ENCODE peak calls at places on chromosomes 11 and 22, in six cellular contexts. One of them, this sample, is unnamed.

GRCh38 chr11:87453531-87454089 is 415.9 kb downstream of the TMEM135 start:
- DNase-seq in H1: no peak
- DNase-seq in SK-N-SH: no peak
- DNase-seq in HCT116: no peak
- DNase-seq in A549: no peak
- DNase-seq in IMR-90: no peak
- DNase-seq in this sample: no peak

GRCh38 chr11:18115360-18116127 is 9.7 kb upstream of the SAAL1 start:
- DNase-seq in A549: peak; percentile 75
- DNase-seq in HCT116: peak; percentile 76
- DNase-seq in SK-N-SH: peak; percentile 85
- DNase-seq in H1: peak; percentile 84
- DNase-seq in IMR-90: peak; percentile 55
- DNase-seq in this sample: peak; percentile 75

GRCh38 chr11:12535321-12535720 is 138.9 kb upstream of the TEAD1 start:
- DNase-seq in HCT116: no peak
- DNase-seq in H1: no peak
- DNase-seq in SK-N-SH: no peak
- DNase-seq in A549: no peak
- DNase-seq in IMR-90: no peak
- DNase-seq in this sample: no peak

GRCh38 chr11:73452726-73453125 is 76.5 kb downstream of the RELT start:
- DNase-seq in IMR-90: no peak
- DNase-seq in HCT116: no peak
- DNase-seq in A549: no peak
- DNase-seq in H1: no peak
- DNase-seq in SK-N-SH: no peak
- DNase-seq in this sample: no peak

GRCh38 chr22:31923761-31924160 is 20.6 kb upstream of the YWHAH start:
- DNase-seq in SK-N-SH: no peak
- DNase-seq in A549: no peak
- DNase-seq in HCT116: no peak
- DNase-seq in H1: no peak
- DNase-seq in IMR-90: no peak
- DNase-seq in this sample: no peak

GRCh38 chr11:17229481-17230152 is 21.8 kb upstream of the PIK3C2A start:
- DNase-seq in IMR-90: no peak
- DNase-seq in HCT116: no peak
- DNase-seq in A549: no peak
- DNase-seq in H1: no peak
- DNase-seq in SK-N-SH: no peak
- DNase-seq in this sample: no peak

GRCh38 chr11:89736566-89736965 is 26.5 kb downstream of the TRIM77 start:
- DNase-seq in IMR-90: no peak
- DNase-seq in SK-N-SH: no peak
- DNase-seq in H1: no peak
- DNase-seq in HCT116: no peak
- DNase-seq in A549: no peak
- DNase-seq in this sample: no peak

GRCh38 chr11:34184505-34185015 is 79.1 kb downstream of the NAT10 start:
- DNase-seq in H1: no peak
- DNase-seq in SK-N-SH: no peak
- DNase-seq in IMR-90: no peak
- DNase-seq in HCT116: no peak
- DNase-seq in A549: no peak
- DNase-seq in this sample: no peak

GRCh38 chr11:65576867-65577755 is 1.3 kb downstream of the EHBP1L1 start:
- DNase-seq in A549: peak; percentile 94
- DNase-seq in SK-N-SH: no peak
- DNase-seq in H1: no peak
- DNase-seq in HCT116: no peak
- DNase-seq in IMR-90: peak; percentile 43
- DNase-seq in this sample: peak; percentile 49

GRCh38 chr22:29370556-29370955 is 17.8 kb downstream of the AP1B1 start:
- DNase-seq in A549: no peak
- DNase-seq in SK-N-SH: no peak
- DNase-seq in H1: peak; percentile 49
- DNase-seq in HCT116: no peak
- DNase-seq in IMR-90: no peak
- DNase-seq in this sample: no peak

GRCh38 chr11:2522636-2523255 is 77.9 kb downstream of the KCNQ1 start:
- DNase-seq in SK-N-SH: peak; percentile 30
- DNase-seq in H1: peak; percentile 42
- DNase-seq in HCT116: no peak
- DNase-seq in A549: no peak
- DNase-seq in IMR-90: no peak
- DNase-seq in this sample: no peak

GRCh38 chr11:70077411-70078094 is 564 bp upstream of the ANO1 start:
- DNase-seq in IMR-90: no peak
- DNase-seq in HCT116: no peak
- DNase-seq in H1: peak; percentile 57
- DNase-seq in A549: no peak
- DNase-seq in SK-N-SH: no peak
- DNase-seq in this sample: no peak

GRCh38 chr11:131674051-131674755 is 303.8 kb downstream of the NTM start:
- DNase-seq in H1: peak; percentile 96
- DNase-seq in A549: peak; percentile 31
- DNase-seq in SK-N-SH: peak; percentile 80
- DNase-seq in IMR-90: peak; percentile 86
- DNase-seq in HCT116: peak; percentile 3
- DNase-seq in this sample: peak; percentile 21

GRCh38 chr11:15157181-15157580 is 42.5 kb downstream of the INSC start:
- DNase-seq in SK-N-SH: no peak
- DNase-seq in H1: no peak
- DNase-seq in A549: no peak
- DNase-seq in HCT116: no peak
- DNase-seq in IMR-90: peak; percentile 93
- DNase-seq in this sample: no peak

GRCh38 chr22:24402460-24403192 is 24.8 kb upstream of the ADORA2A start:
- DNase-seq in A549: peak; percentile 60
- DNase-seq in SK-N-SH: peak; percentile 75
- DNase-seq in HCT116: peak; percentile 82
- DNase-seq in IMR-90: peak; percentile 94
- DNase-seq in H1: no peak
- DNase-seq in this sample: peak; percentile 24

GRCh38 chr22:49107961-49108530 is 719.6 kb downstream of the BRD1 start:
- DNase-seq in A549: no peak
- DNase-seq in H1: no peak
- DNase-seq in IMR-90: no peak
- DNase-seq in SK-N-SH: no peak
- DNase-seq in HCT116: no peak
- DNase-seq in this sample: no peak

GRCh38 chr22:42889290-42889689 is 32.2 kb upstream of the ARFGAP3 start:
- DNase-seq in SK-N-SH: no peak
- DNase-seq in H1: no peak
- DNase-seq in A549: no peak
- DNase-seq in HCT116: no peak
- DNase-seq in IMR-90: no peak
- DNase-seq in this sample: no peak

GRCh38 chr11:64844330-64845124 is at the start of gene CDC42BPG:
- DNase-seq in IMR-90: peak; percentile 46
- DNase-seq in HCT116: peak; percentile 57
- DNase-seq in SK-N-SH: peak; percentile 93
- DNase-seq in A549: peak; percentile 87
- DNase-seq in H1: peak; percentile 90
- DNase-seq in this sample: peak; percentile 27

GRCh38 chr11:68295940-68296339 is 16.5 kb upstream of the LRP5 start:
- DNase-seq in H1: no peak
- DNase-seq in HCT116: no peak
- DNase-seq in SK-N-SH: no peak
- DNase-seq in IMR-90: no peak
- DNase-seq in A549: no peak
- DNase-seq in this sample: no peak

GRCh38 chr11:58963551-58964075 is 24.3 kb downstream of the GLYATL1 start:
- DNase-seq in SK-N-SH: peak; percentile 15
- DNase-seq in A549: no peak
- DNase-seq in H1: peak; percentile 80
- DNase-seq in HCT116: no peak
- DNase-seq in IMR-90: peak; percentile 59
- DNase-seq in this sample: no peak

GRCh38 chr11:96741068-96741467 is 351.3 kb downstream of the JRKL start:
- DNase-seq in SK-N-SH: no peak
- DNase-seq in HCT116: no peak
- DNase-seq in H1: no peak
- DNase-seq in A549: no peak
- DNase-seq in IMR-90: peak; percentile 22
- DNase-seq in this sample: no peak

GRCh38 chr11:79439893-79440450 is 858 bp downstream of the TENM4 start:
- DNase-seq in IMR-90: no peak
- DNase-seq in A549: no peak
- DNase-seq in H1: peak; percentile 82
- DNase-seq in HCT116: no peak
- DNase-seq in SK-N-SH: peak; percentile 76
- DNase-seq in this sample: no peak

GRCh38 chr11:72240461-72241289 is 3.3 kb downstream of the PHOX2A start:
- DNase-seq in H1: peak; percentile 68
- DNase-seq in SK-N-SH: no peak
- DNase-seq in HCT116: no peak
- DNase-seq in A549: no peak
- DNase-seq in IMR-90: no peak
- DNase-seq in this sample: no peak

GRCh38 chr22:17913705-17914282 is 110.6 kb downstream of the MICAL3 start:
- DNase-seq in SK-N-SH: no peak
- DNase-seq in H1: no peak
- DNase-seq in A549: no peak
- DNase-seq in HCT116: no peak
- DNase-seq in IMR-90: peak; percentile 58
- DNase-seq in this sample: no peak

GRCh38 chr11:72446929-72447753 is 12.8 kb upstream of the CLPB start:
- DNase-seq in SK-N-SH: peak; percentile 72
- DNase-seq in HCT116: peak; percentile 69
- DNase-seq in A549: peak; percentile 83
- DNase-seq in IMR-90: peak; percentile 69
- DNase-seq in H1: no peak
- DNase-seq in this sample: peak; percentile 62

GRCh38 chr11:118106789-118107335 is 20.1 kb upstream of the SMIM35 start:
- DNase-seq in H1: no peak
- DNase-seq in A549: no peak
- DNase-seq in HCT116: no peak
- DNase-seq in SK-N-SH: no peak
- DNase-seq in IMR-90: no peak
- DNase-seq in this sample: no peak

GRCh38 chr11:122491486-122491885 is 164.0 kb upstream of the UBASH3B start:
- DNase-seq in SK-N-SH: no peak
- DNase-seq in IMR-90: peak; percentile 75
- DNase-seq in HCT116: no peak
- DNase-seq in H1: no peak
- DNase-seq in A549: no peak
- DNase-seq in this sample: no peak
- TF ChIP-seq RAD21 in SK-N-SH: no peak
- TF ChIP-seq RAD21 in IMR-90: no peak
- TF ChIP-seq RAD21 in HCT116: no peak
- TF ChIP-seq RAD21 in H1: no peak
- TF ChIP-seq RAD21 in A549: no peak
- TF ChIP-seq RAD21 in this sample: no peak

GRCh38 chr11:19912206-19913118 is 199.8 kb downstream of the NAV2 start:
- DNase-seq in SK-N-SH: no peak
- DNase-seq in H1: no peak
- DNase-seq in IMR-90: peak; percentile 53
- DNase-seq in HCT116: no peak
- DNase-seq in A549: no peak
- DNase-seq in this sample: peak; percentile 87
- TF ChIP-seq CTCF in SK-N-SH: no peak
- TF ChIP-seq CTCF in H1: no peak
- TF ChIP-seq CTCF in IMR-90: no peak
- TF ChIP-seq CTCF in HCT116: no peak
- TF ChIP-seq CTCF in A549: no peak
- TF ChIP-seq CTCF in this sample: no peak

DNA sequence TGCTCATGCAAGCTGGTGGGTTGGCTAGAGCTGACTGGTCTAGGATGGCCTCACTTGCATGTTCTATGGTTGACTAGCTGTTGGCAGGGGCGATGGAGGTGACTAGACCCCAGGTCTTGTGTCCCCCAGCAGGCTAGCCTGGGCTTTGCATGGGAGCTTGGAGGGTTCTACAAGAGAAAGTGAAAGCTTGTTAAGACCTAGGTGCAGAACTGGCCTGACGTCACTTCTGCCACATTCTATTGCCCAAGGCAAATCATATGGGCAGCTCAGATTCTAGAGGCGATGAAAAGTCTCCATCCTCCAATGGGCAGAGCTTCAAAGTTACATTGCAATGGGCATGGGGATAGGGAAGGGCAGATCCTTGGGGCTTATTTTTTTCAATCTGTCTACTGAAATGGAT is 170.9 kb downstream of the MIAT start:
- DNase-seq in HCT116: no peak
- DNase-seq in A549: no peak
- DNase-seq in H1: no peak
- DNase-seq in IMR-90: no peak
- DNase-seq in SK-N-SH: no peak
- DNase-seq in this sample: no peak
- TF ChIP-seq RAD21 in HCT116: no peak
- TF ChIP-seq RAD21 in A549: no peak
- TF ChIP-seq RAD21 in H1: no peak
- TF ChIP-seq RAD21 in IMR-90: no peak
- TF ChIP-seq RAD21 in SK-N-SH: no peak
- TF ChIP-seq RAD21 in this sample: no peak

DNA sequence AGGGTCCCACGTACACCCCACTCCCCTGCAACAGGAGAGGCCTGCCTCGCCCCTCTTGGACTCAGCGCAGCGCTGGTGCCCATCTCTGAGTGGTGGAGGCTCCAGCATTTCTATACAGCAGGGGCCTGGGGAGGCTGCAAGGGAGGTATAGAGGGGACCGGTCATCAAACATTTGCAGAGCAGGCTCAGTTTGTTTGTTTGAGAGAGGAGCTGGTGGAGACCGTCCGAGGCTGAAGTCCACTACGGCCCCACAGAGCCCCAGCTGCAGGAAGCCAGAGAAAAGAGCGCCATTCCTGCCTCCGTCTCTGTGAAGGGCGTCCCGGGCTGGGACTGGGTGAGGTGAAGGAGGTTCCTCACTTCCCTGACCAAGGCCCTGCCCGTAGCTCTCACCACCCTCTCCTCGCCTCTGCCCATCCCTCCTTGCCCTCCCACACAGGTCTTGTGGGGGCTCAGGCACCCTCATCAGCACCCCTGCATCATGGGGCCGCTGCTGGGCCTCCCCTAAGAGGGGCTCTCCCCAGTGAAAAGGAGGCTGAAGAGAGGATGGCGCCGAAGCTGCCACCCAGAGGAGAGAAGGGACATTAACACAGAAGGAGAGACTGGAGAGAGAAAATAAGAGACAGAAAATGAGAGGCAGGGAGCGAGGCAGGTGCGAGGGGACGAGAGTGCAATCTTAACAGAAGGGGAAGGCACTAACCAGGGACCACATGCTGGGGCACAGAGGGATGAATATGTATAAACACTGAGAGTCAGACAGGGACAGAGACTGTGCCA is 24.6 kb downstream of the RPUSD4 start:
- DNase-seq in H1: no peak
- DNase-seq in IMR-90: no peak
- DNase-seq in HCT116: no peak
- DNase-seq in SK-N-SH: no peak
- DNase-seq in A549: no peak
- DNase-seq in this sample: peak; percentile 87
- TF ChIP-seq CTCF in H1: peak; percentile 32
- TF ChIP-seq CTCF in IMR-90: no peak
- TF ChIP-seq CTCF in HCT116: peak; percentile 5
- TF ChIP-seq CTCF in SK-N-SH: peak; percentile 17
- TF ChIP-seq CTCF in A549: no peak
- TF ChIP-seq CTCF in this sample: peak; percentile 52

GRCh38 chr11:77106321-77106720 is 3.7 kb downstream of the OMP start:
- DNase-seq in A549: no peak
- DNase-seq in HCT116: no peak
- DNase-seq in IMR-90: no peak
- DNase-seq in H1: no peak
- DNase-seq in SK-N-SH: no peak
- DNase-seq in this sample: no peak
- TF ChIP-seq RAD21 in A549: no peak
- TF ChIP-seq RAD21 in HCT116: no peak
- TF ChIP-seq RAD21 in IMR-90: no peak
- TF ChIP-seq RAD21 in H1: no peak
- TF ChIP-seq RAD21 in SK-N-SH: no peak
- TF ChIP-seq RAD21 in this sample: no peak

GRCh38 chr22:50641696-50642607 is 14.0 kb upstream of the ARSA start:
- DNase-seq in A549: no peak
- DNase-seq in SK-N-SH: no peak
- DNase-seq in HCT116: no peak
- DNase-seq in H1: peak; percentile 79
- DNase-seq in IMR-90: peak; percentile 32
- DNase-seq in this sample: peak; percentile 95
- TF ChIP-seq CTCF in A549: no peak
- TF ChIP-seq CTCF in SK-N-SH: no peak
- TF ChIP-seq CTCF in HCT116: no peak
- TF ChIP-seq CTCF in H1: peak; percentile 45
- TF ChIP-seq CTCF in IMR-90: peak; percentile 49
- TF ChIP-seq CTCF in this sample: peak; percentile 60